ENCODE peak calls at places on chromosome 1, in nine cellular contexts. L is IMR-90, X is MM.1S, D is HepG2, Z is PC-3, C is keratinocyte, M is K562, S is neural progenitor cell, Q is endodermal cell. V is an unnamed sample.

GRCh38 chr1:233440952-233441401 is 113.5 kb downstream of the MAP3K21 start:
- DNase-seq in L (peak), S (peak), Q (peak), C (peak), D (peak), Z (peak), M (peak), X (peak), V (peak)

GRCh38 chr1:200530551-200531261 is 89.8 kb downstream of the KIF14 start:
- DNase-seq in D (no peak), S (no peak), L (no peak), Q (peak), X (no peak), C (no peak), M (no peak), Z (no peak), V (no peak)

GRCh38 chr1:8116892-8117262 is 90.8 kb upstream of the ERRFI1 start:
- DNase-seq in Z (no peak), X (no peak), S (no peak), M (no peak), Q (no peak), C (no peak), L (peak), D (peak), V (no peak)

GRCh38 chr1:190176776-190177175 is 300.9 kb downstream of the BRINP3 start:
- DNase-seq in D (no peak), C (no peak), X (no peak), S (no peak), Z (peak), L (peak), Q (no peak), M (no peak), V (no peak)

GRCh38 chr1:109890115-109890953 is 20.3 kb upstream of the CSF1 start:
- DNase-seq in S (no peak), D (no peak), L (no peak), Z (no peak), C (no peak), Q (no peak), M (peak), X (no peak), V (no peak)

GRCh38 chr1:221039616-221040015 is 160.4 kb downstream of the HLX start:
- DNase-seq in D (no peak), L (peak), C (no peak), X (no peak), S (no peak), Z (peak), M (peak), Q (no peak), V (no peak)

GRCh38 chr1:153122831-153123421 is 9.6 kb upstream of the SPRR2F start:
- DNase-seq in Q (peak), Z (peak), D (no peak), L (no peak), C (peak), X (peak), S (peak), M (no peak), V (no peak)

GRCh38 chr1:212561501-212561931 is 47.0 kb upstream of the ATF3 start:
- DNase-seq in L (peak), S (no peak), X (no peak), C (no peak), M (no peak), Q (no peak), D (no peak), Z (peak), V (no peak)

GRCh38 chr1:91555821-91556531 is 55.3 kb downstream of the CDC7 start:
- DNase-seq in C (no peak), L (peak), Q (no peak), M (peak), D (no peak), Z (peak), S (no peak), X (no peak), V (no peak)

GRCh38 chr1:13769212-13769611 is 69.2 kb downstream of the PRDM2 start:
- DNase-seq in S (no peak), X (no peak), Z (no peak), L (no peak), Q (no peak), D (no peak), M (no peak), C (no peak), V (no peak)

GRCh38 chr1:6037338-6037762 is 8.3 kb upstream of the KCNAB2 start:
- DNase-seq in C (no peak), Q (peak), S (no peak), D (no peak), Z (peak), X (no peak), L (peak), M (no peak), V (no peak)

GRCh38 chr1:232597721-232598120 is 32.2 kb downstream of the SIPA1L2 start:
- DNase-seq in S (no peak), C (no peak), X (peak), Z (no peak), D (no peak), L (no peak), M (no peak), Q (no peak), V (no peak)

GRCh38 chr1:85283475-85284199 is 7.2 kb upstream of the BCL10 start:
- DNase-seq in S (peak), X (no peak), L (no peak), Q (peak), C (no peak), D (peak), Z (no peak), M (peak), V (peak)

GRCh38 chr1:12615916-12616708 is 1.9 kb downstream of the DHRS3 start:
- DNase-seq in M (peak), C (no peak), L (peak), Q (peak), D (peak), X (no peak), S (peak), Z (peak), V (peak)

GRCh38 chr1:45326627-45327591 is at the start of gene HPDL:
- DNase-seq in X (peak), C (no peak), Q (peak), D (no peak), S (peak), Z (no peak), M (peak), L (peak), V (peak)

GRCh38 chr1:45329445-45329844 is 2.8 kb downstream of the HPDL start:
- DNase-seq in D (no peak), L (no peak), Z (peak), S (peak), X (no peak), M (no peak), Q (peak), C (no peak), V (no peak)

GRCh38 chr1:45328680-45329079 is 2.0 kb downstream of the HPDL start:
- DNase-seq in M (peak), L (no peak), S (no peak), Z (no peak), X (no peak), D (no peak), Q (peak), C (no peak), V (no peak)

GRCh38 chr1:45325816-45326506 is 734 bp upstream of the HPDL start:
- DNase-seq in Z (no peak), Q (peak), X (no peak), D (no peak), L (no peak), S (no peak), C (no peak), M (peak), V (no peak)

GRCh38 chr1:45327644-45328515 is 1.2 kb downstream of the HPDL start:
- DNase-seq in X (no peak), L (no peak), C (no peak), S (no peak), Z (no peak), D (no peak), M (peak), Q (peak), V (no peak)
- TF ChIP-seq CTCF in X (no peak), L (no peak), C (no peak), S (no peak), Z (no peak), D (peak), M (peak), Q (no peak), V (no peak)

GRCh38 chr1:155081472-155082300 is 3.0 kb downstream of the EFNA3 start:
- DNase-seq in L (no peak), Q (peak), Z (peak), M (peak), D (no peak), X (no peak), C (no peak), S (peak), V (peak)
- H3K4me3 ChIP-seq in L (no peak), Q (peak), Z (peak), M (no peak), D (peak), X (peak), C (no peak), S (peak), V (peak)

DNA sequence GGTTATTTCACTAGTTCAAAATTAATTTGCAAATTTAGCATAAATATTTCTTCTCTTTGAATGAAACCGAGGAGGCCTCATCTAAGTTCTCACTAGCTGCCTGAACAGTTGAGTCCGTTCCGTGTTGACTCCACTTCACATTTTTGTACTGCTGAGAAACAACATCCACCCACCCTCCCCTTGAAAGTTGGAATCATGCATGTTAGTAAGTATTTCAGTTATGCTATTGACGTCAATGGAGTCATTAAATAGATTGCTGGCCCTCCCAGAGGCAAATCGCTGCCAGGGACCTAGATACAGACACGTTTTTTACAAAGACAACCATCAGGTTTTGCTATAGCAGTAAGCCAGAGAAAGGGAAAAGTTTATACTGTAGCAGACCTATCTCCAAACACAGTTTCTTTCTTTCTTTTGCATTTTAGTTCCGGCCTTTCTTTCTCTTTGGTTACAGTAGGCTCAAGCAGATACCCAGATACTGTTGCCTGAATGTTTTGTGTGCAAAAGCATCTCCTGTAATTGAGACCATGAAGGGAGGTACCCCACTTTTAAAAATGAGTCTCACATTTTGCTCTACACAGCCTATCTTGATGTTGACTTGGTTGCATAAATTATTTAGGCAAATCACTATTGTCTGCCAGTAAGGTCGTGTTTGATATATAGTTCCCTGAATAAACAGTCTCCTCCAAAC is 262.6 kb upstream of the SGIP1 start:
- DNase-seq in Q (peak), L (peak), D (no peak), M (no peak), C (peak), Z (peak), S (peak), X (peak), V (peak)
- H3K9ac ChIP-seq in Q (no peak), L (peak), D (no peak), M (no peak), C (peak), Z (peak), S (no peak), X (peak), V (peak)

DNA sequence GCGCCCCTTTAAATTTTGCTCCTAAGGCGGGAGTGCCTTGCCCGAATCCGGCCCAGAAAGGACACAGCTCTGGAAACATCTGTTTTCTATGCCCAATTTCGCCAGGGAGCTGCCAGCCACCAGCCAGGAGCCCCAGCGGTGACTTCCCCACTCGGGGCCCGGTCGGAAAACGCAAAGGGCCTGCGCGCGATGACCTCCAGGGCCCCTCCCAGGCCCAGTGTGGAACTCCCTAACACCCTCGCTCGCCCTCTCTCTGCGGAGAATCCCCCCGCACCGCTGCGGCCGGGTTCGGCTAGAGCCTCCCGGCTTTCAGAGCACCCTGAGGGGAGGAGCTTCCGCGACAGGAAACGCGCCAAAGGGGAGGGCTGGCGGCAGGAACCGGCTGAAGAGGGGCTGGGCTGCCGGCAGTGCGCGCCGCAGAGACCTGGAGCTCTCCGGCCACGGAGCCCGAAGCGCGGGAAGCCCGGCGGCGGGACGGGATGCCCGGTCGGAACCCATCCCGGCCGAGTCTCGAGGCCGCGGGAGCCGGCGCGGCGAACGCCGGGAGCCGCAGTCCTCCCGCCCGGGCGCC is 505 bp downstream of the CLSPN start:
- DNase-seq in Z (peak), Q (peak), M (peak), S (peak), X (peak), D (peak), L (peak), C (no peak), V (peak)
- TF ChIP-seq CTCF in Z (no peak), Q (peak), M (peak), S (peak), X (peak), D (peak), L (no peak), C (no peak), V (peak)